ENCODE peak calls at places on chromosomes 13 and 19, in five cellular contexts. One of them, this sample, is unnamed.

GRCh38 chr13:66114127-66114526 is 1116.0 kb downstream of the PCDH9 start:
- DNase-seq in lower lobe of right lung: no peak
- DNase-seq in neural progenitor cell: no peak
- DNase-seq in OCI-LY7: no peak
- DNase-seq in NB4: no peak
- DNase-seq in this sample: no peak

GRCh38 chr13:42696191-42696590 is 85.2 kb upstream of the FAM216B start:
- DNase-seq in lower lobe of right lung: no peak
- DNase-seq in NB4: no peak
- DNase-seq in neural progenitor cell: no peak
- DNase-seq in OCI-LY7: no peak
- DNase-seq in this sample: peak

GRCh38 chr13:45055902-45056648 is 64.2 kb upstream of the GTF2F2 start:
- DNase-seq in neural progenitor cell: peak
- DNase-seq in OCI-LY7: no peak
- DNase-seq in NB4: no peak
- DNase-seq in lower lobe of right lung: no peak
- DNase-seq in this sample: peak

GRCh38 chr13:33228645-33229445 is 56.7 kb downstream of the STARD13 start:
- DNase-seq in OCI-LY7: peak
- DNase-seq in neural progenitor cell: peak
- DNase-seq in lower lobe of right lung: no peak
- DNase-seq in NB4: peak
- DNase-seq in this sample: peak

GRCh38 chr13:40672310-40673060 is 6.0 kb upstream of the FOXO1 start:
- DNase-seq in NB4: no peak
- DNase-seq in lower lobe of right lung: no peak
- DNase-seq in OCI-LY7: no peak
- DNase-seq in neural progenitor cell: no peak
- DNase-seq in this sample: peak

GRCh38 chr13:105665284-105665683 is 870.2 kb downstream of the EFNB2 start:
- DNase-seq in neural progenitor cell: no peak
- DNase-seq in NB4: no peak
- DNase-seq in OCI-LY7: no peak
- DNase-seq in lower lobe of right lung: no peak
- DNase-seq in this sample: no peak

GRCh38 chr13:103403148-103403740 is 337.0 kb upstream of the SLC10A2 start:
- DNase-seq in NB4: no peak
- DNase-seq in neural progenitor cell: no peak
- DNase-seq in lower lobe of right lung: no peak
- DNase-seq in OCI-LY7: no peak
- DNase-seq in this sample: no peak

GRCh38 chr19:11092181-11092538 is 2.9 kb downstream of the LDLR start:
- DNase-seq in lower lobe of right lung: no peak
- DNase-seq in neural progenitor cell: no peak
- DNase-seq in NB4: peak
- DNase-seq in OCI-LY7: no peak
- DNase-seq in this sample: peak

GRCh38 chr13:46855664-46856063 is 41.2 kb downstream of the HTR2A start:
- DNase-seq in lower lobe of right lung: no peak
- DNase-seq in NB4: no peak
- DNase-seq in neural progenitor cell: no peak
- DNase-seq in OCI-LY7: no peak
- DNase-seq in this sample: no peak

GRCh38 chr13:54536112-54536511 is 1507.5 kb downstream of the OLFM4 start:
- DNase-seq in neural progenitor cell: peak
- DNase-seq in OCI-LY7: no peak
- DNase-seq in NB4: peak
- DNase-seq in lower lobe of right lung: no peak
- DNase-seq in this sample: peak
- TF ChIP-seq CTCF in neural progenitor cell: peak
- TF ChIP-seq CTCF in OCI-LY7: no peak
- TF ChIP-seq CTCF in NB4: no peak
- TF ChIP-seq CTCF in lower lobe of right lung: peak
- TF ChIP-seq CTCF in this sample: no peak

GRCh38 chr19:472005-472858 is 11.4 kb upstream of the SHC2 start:
- DNase-seq in neural progenitor cell: no peak
- DNase-seq in lower lobe of right lung: no peak
- DNase-seq in NB4: peak
- DNase-seq in OCI-LY7: no peak
- DNase-seq in this sample: no peak
- H3K4me3 ChIP-seq in neural progenitor cell: no peak
- H3K4me3 ChIP-seq in lower lobe of right lung: no peak
- H3K4me3 ChIP-seq in NB4: no peak
- H3K4me3 ChIP-seq in OCI-LY7: no peak
- H3K4me3 ChIP-seq in this sample: no peak

DNA sequence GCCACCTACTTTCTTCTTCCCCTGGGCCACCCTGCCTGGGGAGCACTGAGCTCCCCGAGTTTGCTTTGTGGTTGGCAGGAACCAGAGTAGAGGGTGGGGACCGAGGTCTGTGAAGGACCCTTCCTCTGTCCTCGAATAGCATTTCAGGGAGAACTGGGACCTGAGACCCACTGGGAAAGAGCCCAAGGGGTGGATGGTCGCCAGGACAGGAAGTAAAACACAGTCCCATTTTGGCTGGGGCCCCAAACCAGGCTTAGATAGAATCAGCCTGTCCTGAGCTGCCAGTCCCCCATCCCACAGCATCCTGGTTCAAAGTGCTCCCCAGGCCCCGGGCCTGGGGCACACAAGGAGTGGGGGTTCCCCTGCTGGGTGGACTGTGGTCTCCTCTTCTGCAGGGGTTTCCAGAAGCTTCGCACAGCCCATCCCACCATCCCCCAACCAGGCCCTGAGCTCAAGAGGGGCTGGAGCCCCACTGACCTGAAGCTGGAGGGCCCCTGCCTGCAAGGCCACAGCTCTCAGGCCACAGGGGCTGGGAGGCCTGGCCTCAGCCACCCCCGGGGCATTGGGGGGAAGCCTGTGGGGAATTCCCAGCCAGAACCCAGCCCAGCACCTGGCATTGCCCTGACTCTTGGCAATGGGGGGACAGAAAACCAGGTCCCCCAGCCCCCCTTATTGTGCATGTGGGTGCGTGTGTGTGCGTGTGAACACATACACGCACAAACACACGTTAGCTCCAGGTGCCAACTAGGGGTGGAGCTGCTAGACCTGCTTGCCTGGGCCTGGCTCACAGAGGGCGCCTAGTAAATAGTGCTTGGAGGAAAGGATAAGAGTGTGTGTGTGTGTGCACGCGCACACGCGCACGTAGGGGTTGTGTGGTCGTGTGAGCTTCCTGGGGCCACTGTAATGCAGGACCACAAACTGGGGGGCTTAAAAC is 994 bp upstream of the MKNK2 start:
- DNase-seq in OCI-LY7: peak
- DNase-seq in neural progenitor cell: no peak
- DNase-seq in NB4: no peak
- DNase-seq in lower lobe of right lung: peak
- DNase-seq in this sample: no peak
- TF ChIP-seq CTCF in OCI-LY7: no peak
- TF ChIP-seq CTCF in neural progenitor cell: no peak
- TF ChIP-seq CTCF in NB4: no peak
- TF ChIP-seq CTCF in lower lobe of right lung: no peak
- TF ChIP-seq CTCF in this sample: no peak

DNA sequence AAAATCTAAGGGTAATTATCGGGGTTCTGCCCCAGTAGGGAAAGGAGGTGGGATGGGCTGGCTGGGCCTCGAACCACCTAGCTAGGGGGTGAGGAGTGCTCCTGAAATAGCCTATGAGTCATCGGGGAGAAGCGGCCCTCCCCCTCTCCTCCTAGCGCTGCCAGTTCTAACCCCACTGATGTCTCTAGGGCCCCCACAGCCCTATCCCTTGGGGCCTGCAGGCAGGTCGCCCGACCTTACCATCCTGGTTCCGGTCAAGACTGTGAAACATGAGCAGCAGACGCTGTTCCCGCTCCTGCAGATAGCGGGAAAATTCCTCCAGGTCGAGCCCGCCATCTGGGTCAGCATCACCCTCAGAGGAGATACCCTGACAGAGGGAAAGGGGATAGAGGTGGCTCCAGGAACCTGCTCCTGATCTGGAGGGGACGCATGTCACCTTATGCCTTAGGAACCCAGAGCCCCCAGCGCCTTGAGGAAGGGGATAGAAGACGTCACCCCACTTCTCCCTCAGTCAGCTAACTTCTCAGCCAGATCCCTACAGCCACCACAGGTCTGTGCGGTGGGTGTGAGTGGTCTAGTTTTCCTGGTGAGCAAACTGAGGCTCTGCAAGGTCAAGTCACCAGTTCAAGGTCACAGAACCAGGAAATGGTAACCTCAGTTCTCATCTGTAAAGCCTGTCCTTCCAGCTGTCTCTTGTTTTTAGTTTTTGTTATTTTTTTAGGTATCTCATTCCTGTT is 1.5 kb downstream of the SLC25A23 start:
- DNase-seq in lower lobe of right lung: no peak
- DNase-seq in OCI-LY7: peak
- DNase-seq in NB4: peak
- DNase-seq in neural progenitor cell: no peak
- DNase-seq in this sample: peak
- H3K4me3 ChIP-seq in lower lobe of right lung: no peak
- H3K4me3 ChIP-seq in OCI-LY7: peak
- H3K4me3 ChIP-seq in NB4: peak
- H3K4me3 ChIP-seq in neural progenitor cell: peak
- H3K4me3 ChIP-seq in this sample: no peak

GRCh38 chr13:35961461-35962220 is 169.5 kb downstream of the DCLK1 start:
- DNase-seq in neural progenitor cell: no peak
- DNase-seq in OCI-LY7: no peak
- DNase-seq in NB4: no peak
- DNase-seq in lower lobe of right lung: no peak
- DNase-seq in this sample: peak
- TF ChIP-seq CTCF in neural progenitor cell: peak
- TF ChIP-seq CTCF in OCI-LY7: no peak
- TF ChIP-seq CTCF in NB4: no peak
- TF ChIP-seq CTCF in lower lobe of right lung: no peak
- TF ChIP-seq CTCF in this sample: peak

GRCh38 chr19:17245535-17245984 is at the start of gene NR2F6:
- DNase-seq in neural progenitor cell: no peak
- DNase-seq in OCI-LY7: no peak
- DNase-seq in NB4: no peak
- DNase-seq in lower lobe of right lung: no peak
- DNase-seq in this sample: no peak

GRCh38 chr19:17244618-17245534 is 843 bp downstream of the NR2F6 start:
- DNase-seq in neural progenitor cell: peak
- DNase-seq in NB4: peak
- DNase-seq in OCI-LY7: peak
- DNase-seq in lower lobe of right lung: peak
- DNase-seq in this sample: no peak

GRCh38 chr19:17243854-17244617 is 1.7 kb downstream of the NR2F6 start:
- DNase-seq in NB4: no peak
- DNase-seq in lower lobe of right lung: peak
- DNase-seq in neural progenitor cell: peak
- DNase-seq in OCI-LY7: peak
- DNase-seq in this sample: peak

GRCh38 chr19:17242431-17243208 is 3.1 kb downstream of the NR2F6 start:
- DNase-seq in NB4: no peak
- DNase-seq in lower lobe of right lung: no peak
- DNase-seq in OCI-LY7: peak
- DNase-seq in neural progenitor cell: no peak
- DNase-seq in this sample: no peak

DNA sequence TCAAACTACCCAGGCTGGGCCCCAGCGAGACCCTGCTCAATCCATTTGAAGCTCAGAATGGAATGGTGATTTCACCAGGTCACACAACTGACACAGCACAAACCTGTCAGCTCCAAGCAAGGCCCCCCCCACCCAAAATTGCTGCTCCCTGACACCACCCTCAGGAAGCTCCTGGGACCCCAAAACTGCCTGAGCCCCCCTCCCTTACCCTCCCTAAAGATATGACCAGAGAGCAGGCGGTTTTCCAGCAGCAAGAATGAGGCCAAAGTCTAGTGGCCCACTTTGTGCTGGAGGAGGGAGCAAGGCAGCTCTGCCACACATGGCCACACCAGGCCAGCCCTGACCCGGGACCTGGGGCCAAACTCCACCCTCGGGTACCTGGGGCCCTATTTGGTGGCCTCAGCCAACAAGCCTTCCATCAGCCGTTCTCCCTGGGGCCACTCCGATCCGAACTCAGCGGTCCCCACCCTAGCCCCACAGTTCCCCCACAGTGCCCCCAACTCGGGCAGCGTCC is 2.3 kb downstream of the NR2F6 start:
- DNase-seq in lower lobe of right lung: no peak
- DNase-seq in NB4: no peak
- DNase-seq in OCI-LY7: no peak
- DNase-seq in neural progenitor cell: no peak
- DNase-seq in this sample: no peak
- H3K4me3 ChIP-seq in lower lobe of right lung: peak
- H3K4me3 ChIP-seq in NB4: no peak
- H3K4me3 ChIP-seq in OCI-LY7: peak
- H3K4me3 ChIP-seq in neural progenitor cell: peak
- H3K4me3 ChIP-seq in this sample: peak

GRCh38 chr13:94660695-94661324 is 51.5 kb downstream of the SOX21 start:
- DNase-seq in OCI-LY7: peak
- DNase-seq in neural progenitor cell: peak
- DNase-seq in lower lobe of right lung: no peak
- DNase-seq in NB4: peak
- DNase-seq in this sample: peak
- TF ChIP-seq CTCF in OCI-LY7: peak
- TF ChIP-seq CTCF in neural progenitor cell: peak
- TF ChIP-seq CTCF in lower lobe of right lung: no peak
- TF ChIP-seq CTCF in NB4: peak
- TF ChIP-seq CTCF in this sample: peak

GRCh38 chr13:112704634-112705145 is 14.9 kb downstream of the ATP11A start:
- DNase-seq in OCI-LY7: no peak
- DNase-seq in neural progenitor cell: no peak
- DNase-seq in NB4: no peak
- DNase-seq in lower lobe of right lung: no peak
- DNase-seq in this sample: no peak

GRCh38 chr13:112702983-112703379 is 13.1 kb downstream of the ATP11A start:
- DNase-seq in NB4: peak
- DNase-seq in OCI-LY7: no peak
- DNase-seq in neural progenitor cell: no peak
- DNase-seq in lower lobe of right lung: no peak
- DNase-seq in this sample: no peak

GRCh38 chr13:112703449-112703848 is 13.6 kb downstream of the ATP11A start:
- DNase-seq in lower lobe of right lung: no peak
- DNase-seq in OCI-LY7: no peak
- DNase-seq in neural progenitor cell: no peak
- DNase-seq in NB4: no peak
- DNase-seq in this sample: no peak

GRCh38 chr13:112703935-112704633 is 14.2 kb downstream of the ATP11A start:
- DNase-seq in OCI-LY7: no peak
- DNase-seq in NB4: peak
- DNase-seq in lower lobe of right lung: no peak
- DNase-seq in neural progenitor cell: no peak
- DNase-seq in this sample: no peak

DNA sequence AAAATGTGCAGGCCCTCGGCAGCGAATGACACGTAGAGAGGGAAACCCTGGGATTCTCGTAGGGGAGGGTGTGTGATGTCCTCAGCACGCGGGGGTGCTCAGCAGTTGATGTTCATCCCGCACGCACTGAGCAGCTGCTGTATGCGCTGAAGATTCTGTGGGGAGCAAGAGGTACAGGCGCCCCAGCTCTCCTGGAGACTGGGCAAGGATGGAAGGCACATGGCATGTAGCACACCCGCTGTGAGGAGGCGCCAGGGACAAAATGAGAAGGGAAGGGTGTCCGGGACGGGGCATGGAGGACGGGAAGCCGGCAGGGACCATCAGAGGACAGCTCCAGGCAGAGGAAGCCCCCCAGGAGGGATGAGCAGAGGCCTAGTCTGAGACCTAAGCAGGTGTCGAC is 15.4 kb downstream of the ATP11A start:
- DNase-seq in NB4: no peak
- DNase-seq in OCI-LY7: no peak
- DNase-seq in lower lobe of right lung: no peak
- DNase-seq in neural progenitor cell: no peak
- DNase-seq in this sample: no peak
- H3K4me3 ChIP-seq in NB4: no peak
- H3K4me3 ChIP-seq in OCI-LY7: no peak
- H3K4me3 ChIP-seq in lower lobe of right lung: no peak
- H3K4me3 ChIP-seq in neural progenitor cell: no peak
- H3K4me3 ChIP-seq in this sample: no peak